ENCODE peak calls at places on chromosomes 3 and 15, in seven cellular contexts. N is HepG2, F is K562, I is HCT116, E is IMR-90, J is GM12878, Z is H1. Q is an unnamed sample.

GRCh38 chr3:143328459-143328858 is 208.9 kb downstream of the CHST2 start:
- DNase-seq in F (peak), I (no peak), N (no peak), Z (no peak), E (no peak), J (no peak), Q (no peak)

GRCh38 chr3:110423276-110423675 is 648.3 kb upstream of the NECTIN3 start:
- DNase-seq in F (no peak), E (no peak), Z (no peak), I (no peak), N (no peak), J (no peak), Q (no peak)

GRCh38 chr3:116939550-116939949 is 230.0 kb downstream of the TUSC7 start:
- DNase-seq in E (no peak), Z (no peak), N (no peak), F (no peak), I (no peak), J (no peak), Q (no peak)

GRCh38 chr15:49697121-49697520 is 76.3 kb downstream of the DTWD1 start:
- DNase-seq in E (peak), N (no peak), F (no peak), J (no peak), I (no peak), Z (no peak), Q (no peak)

GRCh38 chr15:92140802-92141201 is 252.9 kb upstream of the ST8SIA2 start:
- DNase-seq in E (no peak), J (no peak), I (no peak), F (no peak), N (no peak), Z (no peak), Q (no peak)

GRCh38 chr15:56891852-56892251 is 26.6 kb upstream of the TCF12 start:
- DNase-seq in I (no peak), F (no peak), J (no peak), E (no peak), Z (no peak), N (no peak), Q (no peak)

GRCh38 chr15:82306791-82307713 is 42.2 kb downstream of the GOLGA6L10 start:
- DNase-seq in F (no peak), I (no peak), Z (peak), N (no peak), J (no peak), E (no peak), Q (no peak)

GRCh38 chr3:73848173-73848751 is 223.5 kb upstream of the PDZRN3 start:
- DNase-seq in I (no peak), N (peak), F (no peak), E (peak), J (no peak), Z (no peak), Q (peak)

GRCh38 chr15:52379395-52380111 is 83.9 kb upstream of the MYO5C start:
- DNase-seq in I (no peak), F (no peak), Z (no peak), J (peak), E (no peak), N (no peak), Q (no peak)

GRCh38 chr15:45573961-45574629 is 13.1 kb upstream of the BLOC1S6 start:
- DNase-seq in I (peak), N (peak), E (no peak), Z (peak), F (peak), J (no peak), Q (no peak)

GRCh38 chr3:170421147-170421641 is 2.5 kb downstream of the CLDN11 start:
- DNase-seq in F (no peak), J (no peak), E (peak), I (no peak), Z (no peak), N (peak), Q (no peak)

GRCh38 chr3:5731100-5731499 is 543.6 kb downstream of the EDEM1 start:
- DNase-seq in I (peak), N (no peak), Z (no peak), F (peak), J (no peak), E (no peak), Q (no peak)

GRCh38 chr3:23748398-23749110 is 57.2 kb upstream of the UBE2E1 start:
- DNase-seq in F (no peak), N (no peak), I (no peak), J (no peak), Z (no peak), E (peak), Q (no peak)

GRCh38 chr3:166837535-166837934 is 542.6 kb downstream of the ZBBX start:
- DNase-seq in F (peak), J (no peak), N (peak), I (peak), Z (no peak), E (no peak), Q (peak)

GRCh38 chr3:51933471-51934138 is 8.1 kb downstream of the RRP9 start:
- DNase-seq in I (no peak), N (no peak), E (no peak), F (no peak), J (no peak), Z (peak), Q (no peak)

GRCh38 chr3:55966566-55966965 is 479.5 kb upstream of the WNT5A start:
- DNase-seq in E (no peak), N (no peak), I (no peak), Z (no peak), F (no peak), J (no peak), Q (no peak)

GRCh38 chr3:53581671-53582070 is 87.3 kb downstream of the CACNA1D start:
- DNase-seq in I (no peak), E (peak), J (no peak), Z (no peak), F (no peak), N (no peak), Q (no peak)

GRCh38 chr3:42696356-42697301 is 6.0 kb downstream of the HHATL start:
- DNase-seq in Z (peak), F (no peak), E (no peak), N (no peak), J (no peak), I (no peak), Q (no peak)

GRCh38 chr3:138093721-138094120 is 21.7 kb downstream of the DZIP1L start:
- DNase-seq in J (no peak), E (no peak), N (no peak), Z (no peak), I (no peak), F (no peak), Q (no peak)

GRCh38 chr3:29949131-29949530 is 657.3 kb upstream of the TGFBR2 start:
- DNase-seq in N (no peak), J (no peak), I (no peak), Z (no peak), E (peak), F (no peak), Q (no peak)

GRCh38 chr3:154954750-154955149 is 125.4 kb upstream of the MME start:
- DNase-seq in Z (no peak), E (peak), I (peak), J (no peak), F (peak), N (no peak), Q (no peak)

GRCh38 chr3:46438831-46439230 is 25.9 kb downstream of the LTF start:
- DNase-seq in N (no peak), E (no peak), I (no peak), J (no peak), F (no peak), Z (no peak), Q (no peak)

GRCh38 chr3:37256447-37256846 is 82.1 kb upstream of the LRRFIP2 start:
- DNase-seq in F (peak), J (no peak), N (peak), E (no peak), Z (no peak), I (no peak), Q (no peak)

GRCh38 chr3:50620846-50621245 is 3.9 kb downstream of the MAPKAPK3 start:
- DNase-seq in I (no peak), F (no peak), N (no peak), Z (no peak), J (no peak), E (no peak), Q (no peak)

GRCh38 chr15:73930371-73930770 is 4.1 kb downstream of the LOXL1 start:
- DNase-seq in I (no peak), N (no peak), E (peak), Z (no peak), J (no peak), F (no peak), Q (no peak)

GRCh38 chr3:51673802-51674654 is 3.0 kb downstream of the TEX264 start:
- DNase-seq in E (no peak), J (no peak), F (no peak), N (no peak), I (no peak), Z (no peak), Q (no peak)

GRCh38 chr3:149620291-149621020 is 37.4 kb downstream of the WWTR1 start:
- DNase-seq in Z (no peak), E (peak), F (no peak), I (no peak), J (no peak), N (no peak), Q (no peak)

GRCh38 chr3:40980467-40980866 is 218.8 kb upstream of the CTNNB1 start:
- DNase-seq in N (no peak), E (no peak), I (no peak), F (no peak), Z (no peak), J (no peak), Q (no peak)

GRCh38 chr3:126155280-126155640 is 25.1 kb downstream of the ALDH1L1 start:
- DNase-seq in J (no peak), N (no peak), F (no peak), E (no peak), I (no peak), Z (peak), Q (no peak)

GRCh38 chr15:101020945-101021344 is 101.8 kb downstream of the LRRK1 start:
- DNase-seq in F (no peak), Z (no peak), N (no peak), E (no peak), I (no peak), J (no peak), Q (no peak)

GRCh38 chr3:83934208-83935150 is 1024.3 kb upstream of the CADM2 start:
- DNase-seq in J (peak), F (no peak), Z (no peak), N (peak), I (no peak), E (no peak), Q (peak)

GRCh38 chr3:122052968-122053367 is 2.2 kb upstream of the CD86 start:
- DNase-seq in Z (no peak), I (no peak), E (no peak), N (no peak), J (no peak), F (no peak), Q (no peak)

GRCh38 chr15:99566157-99566900 is 545 bp downstream of the MEF2A start:
- DNase-seq in J (no peak), F (peak), I (no peak), E (no peak), N (no peak), Z (peak), Q (no peak)

GRCh38 chr3:12568747-12569146 is 11.9 kb downstream of the MKRN2 start:
- DNase-seq in N (no peak), E (no peak), I (no peak), F (no peak), J (no peak), Z (no peak), Q (no peak)

GRCh38 chr3:14235003-14235876 is 56.6 kb downstream of the LSM3 start:
- DNase-seq in N (no peak), J (no peak), F (peak), Z (no peak), I (no peak), E (no peak), Q (no peak)

GRCh38 chr3:25664066-25664809 is 469 bp downstream of the TOP2B start:
- DNase-seq in N (peak), F (peak), I (peak), J (no peak), Z (peak), E (peak), Q (peak)

GRCh38 chr3:22236490-22237271 is 485.7 kb upstream of the ZNF385D start:
- DNase-seq in E (no peak), F (no peak), J (no peak), Z (no peak), N (no peak), I (no peak), Q (no peak)
- TF ChIP-seq CEBPB in E (no peak), F (no peak), J (no peak), Z (no peak), N (no peak), I (no peak), Q (no peak)

GRCh38 chr3:135239485-135239884 is 444.4 kb downstream of the EPHB1 start:
- DNase-seq in F (no peak), E (no peak), J (no peak), N (no peak), I (no peak), Z (peak), Q (no peak)
- TF ChIP-seq CEBPB in F (no peak), E (no peak), J (no peak), N (no peak), I (no peak), Z (no peak), Q (no peak)

GRCh38 chr3:98512576-98512975 is 10.1 kb downstream of the CLDND1 start:
- DNase-seq in J (no peak), Z (no peak), F (no peak), E (no peak), I (no peak), N (no peak), Q (no peak)
- TF ChIP-seq CEBPB in J (no peak), Z (no peak), F (no peak), E (no peak), I (no peak), N (no peak), Q (no peak)

DNA sequence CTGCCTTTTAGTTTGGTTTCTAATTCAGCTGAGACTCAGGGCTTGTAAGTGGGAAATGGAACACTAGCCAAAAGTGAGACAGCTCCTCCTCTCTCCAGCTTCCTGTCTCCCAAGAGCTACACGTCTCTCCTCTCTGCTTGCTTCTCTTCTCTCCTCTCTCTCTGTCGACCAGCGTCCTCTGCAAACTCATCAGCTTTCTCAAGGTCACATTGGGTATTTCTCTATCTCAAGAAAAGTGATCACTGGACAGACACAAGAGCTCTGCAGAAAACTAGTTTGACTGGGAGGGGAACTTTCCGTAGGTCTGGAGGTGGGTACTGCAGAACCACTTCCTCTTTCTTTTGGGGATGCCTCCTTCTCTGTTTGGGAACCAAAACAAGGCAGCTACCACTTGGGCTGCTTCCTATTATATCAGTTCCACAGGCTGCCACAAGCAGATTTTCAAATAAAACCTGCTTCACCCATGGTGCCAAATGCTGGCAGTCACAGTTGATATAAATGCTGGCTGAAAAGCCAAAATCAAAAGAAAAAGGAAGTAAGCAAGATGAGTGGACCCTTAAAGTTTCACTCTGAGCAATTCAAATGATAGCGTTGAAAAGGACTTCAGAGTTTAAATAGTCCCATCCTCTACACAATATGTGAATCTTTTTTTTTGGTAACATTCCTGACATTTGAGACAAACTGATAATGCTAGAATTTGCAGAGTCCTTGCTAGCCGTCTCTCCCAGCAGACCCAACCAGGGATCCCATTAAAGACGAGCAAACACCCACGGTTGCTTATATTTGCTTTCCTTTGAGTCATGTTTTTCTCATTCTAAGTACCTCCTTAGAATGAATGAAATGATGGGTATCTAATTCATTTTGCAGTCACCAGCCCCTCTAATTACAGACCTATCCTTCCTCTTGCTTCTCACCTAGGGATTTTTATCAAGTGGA is 7.2 kb upstream of the DYNC1LI1 start:
- DNase-seq in I (no peak), Z (no peak), E (peak), F (no peak), N (no peak), J (peak), Q (no peak)
- TF ChIP-seq CEBPB in I (no peak), Z (no peak), E (no peak), F (no peak), N (no peak), J (no peak), Q (no peak)